ENCODE peak calls at places on chromosomes 7 and 10, in five cellular contexts. X, I, T, M and J are unnamed samples.

GRCh38 chr10:34223658-34224057 is 591.4 kb downstream of the PARD3 start:
- DNase-seq in I (no peak), X (no peak), M (no peak), T (no peak), J (no peak)

GRCh38 chr10:88343761-88344484 is 239.2 kb downstream of the RNLS start:
- DNase-seq in I (no peak), X (no peak), T (no peak), M (no peak), J (no peak)

GRCh38 chr7:79778786-79779382 is 325.4 kb upstream of the MAGI2 start:
- DNase-seq in X (no peak), I (no peak), T (no peak), M (no peak), J (no peak)

GRCh38 chr7:94348142-94348541 is 46.6 kb upstream of the COL1A2 start:
- DNase-seq in I (no peak), M (peak; percentile 41), X (peak; percentile 7), T (no peak), J (no peak)

GRCh38 chr7:94453898-94454297 is 55.7 kb upstream of the CASD1 start:
- DNase-seq in X (no peak), I (no peak), T (no peak), M (no peak), J (no peak)

GRCh38 chr7:74449809-74450397 is 3.8 kb upstream of the GTF2IRD1 start:
- DNase-seq in T (peak; percentile 76), X (peak; percentile 65), M (no peak), I (peak; percentile 41), J (peak; percentile 44)

GRCh38 chr7:41097501-41097900 is 605.4 kb downstream of the INHBA start:
- DNase-seq in T (no peak), X (no peak), I (no peak), M (no peak), J (no peak)

GRCh38 chr10:29728541-29729049 is 93.8 kb upstream of the SVIL start:
- DNase-seq in M (no peak), I (no peak), X (no peak), T (no peak), J (no peak)

GRCh38 chr7:3942778-3943177 is 641.7 kb downstream of the SDK1 start:
- DNase-seq in M (no peak), X (no peak), T (no peak), I (peak; percentile 30), J (no peak)

GRCh38 chr7:158450476-158451124 is 137.0 kb downstream of the PTPRN2 start:
- DNase-seq in M (no peak), X (no peak), T (no peak), I (no peak), J (no peak)

GRCh38 chr7:10579561-10579960 is 394.1 kb upstream of the PHF14 start:
- DNase-seq in M (no peak), I (no peak), T (no peak), X (no peak), J (no peak)

GRCh38 chr10:37856881-37857286 is 526 bp downstream of the ZNF248 start:
- DNase-seq in M (peak; percentile 51), X (peak; percentile 47), T (no peak), I (peak; percentile 33), J (peak; percentile 15)

GRCh38 chr7:22447759-22448158 is 52.2 kb downstream of the STEAP1B start:
- DNase-seq in I (no peak), T (no peak), X (no peak), M (no peak), J (no peak)

GRCh38 chr10:35592421-35592820 is 12.7 kb upstream of the GJD4 start:
- DNase-seq in T (no peak), M (no peak), X (no peak), I (no peak), J (no peak)

GRCh38 chr7:33882950-33883349 is 22.4 kb upstream of the BMPER start:
- DNase-seq in M (no peak), X (no peak), I (no peak), T (no peak), J (no peak)

GRCh38 chr7:22120391-22121053 is 174.8 kb upstream of the CDCA7L start:
- DNase-seq in X (no peak), M (no peak), I (no peak), T (no peak), J (no peak)

GRCh38 chr7:101410743-101411476 is 48.2 kb downstream of the COL26A1 start:
- DNase-seq in M (no peak), T (peak; percentile 61), I (peak; percentile 28), X (peak; percentile 50), J (peak; percentile 32)

GRCh38 chr10:103793920-103794883 is 61.2 kb downstream of the SH3PXD2A start:
- DNase-seq in T (peak; percentile 65), X (no peak), M (no peak), I (no peak), J (no peak)

GRCh38 chr7:142804715-142805114 is 33.9 kb downstream of the PRSS2 start:
- DNase-seq in X (no peak), T (no peak), M (no peak), I (no peak), J (no peak)
- H3K27ac ChIP-seq in X (no peak overlapping the region), T (no peak overlapping the region), M (no peak overlapping the region), I (no peak overlapping the region), J (peak overlapping the region; percentile 86)

DNA sequence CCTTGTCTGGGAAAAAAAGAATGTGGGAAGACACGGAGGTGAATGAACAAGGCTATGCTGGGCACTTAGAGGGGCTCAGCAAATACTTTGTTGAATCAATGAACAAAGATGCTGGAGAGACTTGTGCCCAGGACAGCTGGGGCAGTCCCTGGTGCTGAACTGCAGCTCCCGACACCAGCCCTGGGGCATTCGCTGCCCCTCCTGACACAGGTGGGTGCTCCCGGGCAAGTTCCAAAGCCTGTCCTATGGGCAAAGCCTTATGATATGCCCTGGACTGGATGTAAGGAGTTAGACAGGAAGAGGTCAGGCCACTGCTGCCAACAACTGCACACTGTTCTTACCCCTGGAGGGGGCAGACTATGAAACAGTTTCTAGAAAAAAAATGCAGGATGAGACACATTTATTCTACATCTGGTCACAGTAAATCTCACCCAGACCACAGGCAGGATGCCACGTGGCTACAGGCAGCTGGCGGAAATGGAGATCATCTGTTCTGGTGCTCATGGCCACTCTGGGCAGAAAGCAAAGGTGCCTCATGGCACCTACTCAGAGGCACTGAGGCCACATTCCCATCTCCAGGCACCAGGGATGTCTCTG is 21.9 kb upstream of the FRAT2 start:
- DNase-seq in I (no peak), X (no peak), T (no peak), M (no peak), J (peak; percentile 9)
- H3K4me3 ChIP-seq in I (no peak overlapping the region), X (no peak overlapping the region), T (no peak overlapping the region), M (no peak overlapping the region), J (no peak overlapping the region)

GRCh38 chr10:69408318-69409175 is 8.2 kb downstream of the TACR2 start:
- DNase-seq in M (peak; percentile 98), I (peak; percentile 96), T (peak; percentile 96), X (peak; percentile 95), J (peak; percentile 86)

GRCh38 chr10:69407621-69408301 is 9.0 kb downstream of the TACR2 start:
- DNase-seq in I (no peak), M (peak; percentile 70), T (peak; percentile 58), X (no peak), J (no peak)

GRCh38 chr10:69406302-69406811 is 10.4 kb downstream of the TACR2 start:
- DNase-seq in M (peak; percentile 93), X (no peak), T (no peak), I (peak; percentile 86), J (no peak)

GRCh38 chr10:69405221-69405620 is 11.5 kb downstream of the TACR2 start:
- DNase-seq in T (no peak), X (no peak), M (no peak), I (no peak), J (no peak)

DNA sequence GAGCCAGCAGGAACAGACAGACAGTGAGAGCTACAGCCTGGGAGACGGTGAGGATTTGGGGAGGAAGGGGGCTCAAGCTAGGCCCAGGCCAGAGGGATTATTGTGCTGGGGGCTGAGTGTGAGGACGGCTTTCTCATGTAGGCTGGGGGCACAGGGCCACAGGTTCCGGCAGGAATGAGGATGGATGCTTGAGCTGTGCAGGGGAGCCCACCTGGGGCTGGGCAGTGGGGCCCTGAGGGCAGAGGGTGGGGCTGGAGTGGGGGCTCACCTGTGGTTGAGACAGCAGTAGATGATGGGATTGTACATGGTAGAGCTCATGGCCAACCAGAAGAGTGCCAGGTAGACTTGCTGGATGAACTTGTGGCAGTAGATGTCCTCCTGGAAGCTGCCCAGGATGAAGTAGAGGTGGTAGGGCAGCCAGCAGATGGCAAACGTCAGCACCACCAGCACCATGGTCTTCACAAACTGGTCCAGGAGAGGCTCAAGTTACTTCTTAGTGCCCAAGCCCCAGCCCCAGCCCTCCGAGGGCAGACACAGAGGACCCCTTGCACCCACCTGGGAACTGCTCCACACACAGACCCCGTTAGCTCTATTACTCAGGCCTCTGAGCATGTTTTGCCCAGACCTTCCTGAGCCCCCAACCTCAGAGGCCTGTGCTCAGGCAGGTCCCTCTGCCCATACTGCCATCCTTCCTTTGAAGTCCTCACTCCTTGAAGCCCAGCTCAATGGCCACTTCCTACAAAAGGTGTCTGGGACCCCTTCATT is 9.7 kb downstream of the TACR2 start:
- DNase-seq in I (no peak), M (peak; percentile 66), T (no peak), X (no peak), J (no peak)
- H3K27ac ChIP-seq in I (peak overlapping the region; percentile 82), M (peak overlapping the region; percentile 70), T (no peak overlapping the region), X (peak overlapping the region; percentile 17), J (no peak overlapping the region)

DNA sequence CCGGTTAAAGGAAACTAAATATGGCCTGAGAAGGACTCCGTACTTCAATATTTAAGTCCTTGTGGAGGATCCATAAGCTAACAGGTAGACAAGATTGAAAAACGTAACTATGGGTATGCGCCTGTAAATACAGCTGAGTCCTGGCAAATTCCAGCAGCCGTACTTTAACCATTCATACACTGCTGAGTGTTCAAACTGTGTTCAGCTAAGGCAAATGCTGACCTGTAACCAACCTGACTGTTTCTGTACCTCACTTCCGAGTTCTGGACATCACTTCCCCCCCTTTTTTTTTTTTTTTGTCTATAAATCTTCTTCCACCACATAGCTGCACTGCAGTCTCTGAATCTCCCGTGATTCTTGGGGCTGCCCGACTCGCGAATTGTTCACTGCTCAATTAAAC is 69.1 kb downstream of the SRPK2 start:
- DNase-seq in M (no peak), T (no peak), I (no peak), X (no peak), J (no peak)
- H3K4me3 ChIP-seq in M (no peak overlapping the region), T (no peak overlapping the region), I (no peak overlapping the region), X (no peak overlapping the region), J (no peak overlapping the region)

GRCh38 chr7:108358553-108358952 is 97.7 kb downstream of the NRCAM start:
- DNase-seq in X (no peak), T (peak; percentile 29), M (no peak), I (no peak), J (no peak)
- H3K27ac ChIP-seq in X (no peak overlapping the region), T (peak overlapping the region; percentile 54), M (no peak overlapping the region), I (no peak overlapping the region), J (no peak overlapping the region)